ENCODE peak calls at places on chromosomes 5 and 9, in six cellular contexts. O, E, B, C, K and P are unnamed samples.

GRCh38 chr5:14414615-14415515 is 166.7 kb upstream of the OTULINL start:
- DNase-seq in K (no peak), O (no peak), B (no peak), C (no peak), E (no peak), P (peak; percentile 14)

GRCh38 chr9:118882674-118883073 is 486.6 kb downstream of the BRINP1 start:
- DNase-seq in E (no peak), O (no peak), K (peak; percentile 2), B (no peak), C (peak; percentile 50), P (no peak)

GRCh38 chr9:109122726-109123621 is 3.2 kb upstream of the TMEM245 start:
- DNase-seq in B (no peak), O (no peak), E (no peak), K (no peak), C (no peak), P (no peak)

GRCh38 chr9:126613656-126614055 is at the start of gene LMX1B:
- DNase-seq in C (no peak), E (peak; percentile 63), O (no peak), K (no peak), B (no peak), P (no peak)

GRCh38 chr5:8829322-8830029 is 716.4 kb downstream of the SEMA5A start:
- DNase-seq in E (no peak), O (no peak), B (no peak), C (peak; percentile 90), K (peak; percentile 100), P (no peak)

GRCh38 chr9:90942555-90942954 is 140.9 kb downstream of the SYK start:
- DNase-seq in K (no peak), C (no peak), B (no peak), E (no peak), O (no peak), P (no peak)

GRCh38 chr9:135334953-135335460 is 144.6 kb upstream of the PPP1R26 start:
- DNase-seq in O (no peak), B (no peak), K (no peak), C (no peak), E (no peak), P (no peak)

GRCh38 chr9:138069731-138070456 is 192.3 kb downstream of the CACNA1B start:
- DNase-seq in C (no peak), K (no peak), E (no peak), B (peak; percentile 44), O (no peak), P (no peak)

GRCh38 chr5:141778211-141778610 is 96.2 kb upstream of the ARAP3 start:
- DNase-seq in B (no peak), O (no peak), C (peak; percentile 26), K (no peak), E (no peak), P (no peak)

GRCh38 chr9:112348257-112348992 is 15.0 kb upstream of the PTBP3 start:
- DNase-seq in C (no peak), B (peak; percentile 81), E (no peak), O (peak; percentile 30), K (no peak), P (peak; percentile 52)

GRCh38 chr9:121637441-121638222 is 13.8 kb upstream of the DAB2IP start:
- DNase-seq in C (no peak), O (no peak), E (no peak), B (no peak), K (peak; percentile 43), P (no peak)

GRCh38 chr9:113160571-113160970 is 9.8 kb downstream of the SLC31A2 start:
- DNase-seq in K (no peak), O (no peak), C (no peak), E (no peak), B (no peak), P (no peak)

GRCh38 chr5:111447822-111448221 is 64.5 kb downstream of the STARD4 start:
- DNase-seq in E (no peak), O (no peak), C (no peak), B (no peak), K (no peak), P (no peak)

GRCh38 chr9:76365028-76365427 is 29.2 kb downstream of the RFK start:
- DNase-seq in C (no peak), O (no peak), E (no peak), K (peak; percentile 75), B (no peak), P (no peak)

GRCh38 chr5:97560176-97560993 is 377.3 kb upstream of the RIOK2 start:
- DNase-seq in B (no peak), O (no peak), K (no peak), E (no peak), C (no peak), P (no peak)

GRCh38 chr9:88950341-88951141 is 40.7 kb upstream of the S1PR3 start:
- DNase-seq in B (no peak), K (peak; percentile 15), E (no peak), O (no peak), C (no peak), P (no peak)

GRCh38 chr5:149227168-149227826 is 44.4 kb upstream of the AFAP1L1 start:
- DNase-seq in E (peak; percentile 57), B (no peak), K (peak; percentile 98), O (no peak), C (no peak), P (no peak)

GRCh38 chr9:133307271-133307670 is 28.7 kb downstream of the SURF6 start:
- DNase-seq in O (no peak), B (no peak), C (no peak), K (no peak), E (no peak), P (no peak)

GRCh38 chr5:10674096-10674495 is 86.9 kb downstream of the DAP start:
- DNase-seq in O (no peak), E (no peak), B (no peak), C (no peak), K (no peak), P (no peak)

GRCh38 chr5:170315154-170315553 is 17.6 kb upstream of the LCP2 start:
- DNase-seq in K (no peak), B (peak; percentile 94), C (no peak), E (no peak), O (no peak), P (no peak)

GRCh38 chr9:79955300-79955699 is 383.5 kb downstream of the TLE4 start:
- DNase-seq in K (no peak), E (no peak), C (no peak), B (no peak), O (no peak), P (no peak)

GRCh38 chr5:151123897-151124751 is 33.5 kb downstream of the ANXA6 start:
- DNase-seq in O (no peak), C (peak; percentile 7), E (no peak), K (peak; percentile 53), B (peak; percentile 82), P (no peak)

GRCh38 chr9:133707065-133707760 is 30.9 kb downstream of the SARDH start:
- DNase-seq in E (no peak), K (no peak), B (peak; percentile 66), C (no peak), O (no peak), P (no peak)

GRCh38 chr5:891837-892389 is 688 bp downstream of the BRD9 start:
- DNase-seq in C (no peak), E (no peak), K (peak; percentile 7), O (no peak), B (no peak), P (no peak)

GRCh38 chr5:59698774-59699173 is 194.8 kb downstream of the PDE4D start:
- DNase-seq in B (no peak), C (no peak), O (no peak), K (no peak), E (no peak), P (no peak)

GRCh38 chr9:81590688-81591087 is 98.7 kb downstream of the TLE1 start:
- DNase-seq in C (no peak), B (no peak), E (no peak), O (no peak), K (no peak), P (no peak)

GRCh38 chr5:34736445-34737119 is 80.5 kb downstream of the RAI14 start:
- DNase-seq in K (no peak), E (peak; percentile 8), B (no peak), O (no peak), C (no peak), P (no peak)

GRCh38 chr5:144230806-144231205 is 60.1 kb downstream of the KCTD16 start:
- DNase-seq in B (no peak), C (no peak), K (no peak), O (no peak), E (no peak), P (no peak)

GRCh38 chr9:108672475-108673065 is 183.2 kb downstream of the ACTL7B start:
- DNase-seq in B (no peak), O (no peak), E (no peak), K (peak; percentile 24), C (no peak), P (no peak)

GRCh38 chr9:127915801-127916664 is 808 bp downstream of the ST6GALNAC4 start:
- DNase-seq in E (no peak), O (peak; percentile 58), C (no peak), B (peak; percentile 67), K (no peak), P (no peak)

GRCh38 chr5:172919525-172920446 is 39.4 kb upstream of the RPL26L1 start:
- DNase-seq in B (peak; percentile 91), E (no peak), K (no peak), C (no peak), O (no peak), P (no peak)

GRCh38 chr5:17132444-17133083 is 84.9 kb upstream of the BASP1 start:
- DNase-seq in O (no peak), K (peak; percentile 88), C (no peak), B (no peak), E (no peak), P (no peak)

GRCh38 chr9:21434202-21435014 is 5.8 kb upstream of the IFNA1 start:
- DNase-seq in K (peak; percentile 83), C (peak; percentile 41), E (peak; percentile 63), B (no peak), O (peak; percentile 11), P (no peak)

GRCh38 chr9:136840140-136840876 is 2.0 kb upstream of the AJM1 start:
- DNase-seq in K (no peak), O (no peak), B (no peak), E (no peak), C (no peak), P (no peak)

GRCh38 chr5:179806250-179807045 is at the start of gene MGAT4B:
- DNase-seq in E (no peak), O (peak; percentile 50), B (peak; percentile 89), K (peak; percentile 74), C (peak; percentile 56), P (peak; percentile 55)

GRCh38 chr5:40906351-40906751 is 2.9 kb upstream of the C7 start:
- DNase-seq in E (no peak), C (no peak), O (no peak), K (peak; percentile 78), B (no peak), P (no peak)

GRCh38 chr5:3182477-3182876 is 413.2 kb upstream of the IRX1 start:
- DNase-seq in C (no peak), B (no peak), K (no peak), O (no peak), E (no peak), P (no peak)